ENCODE peak calls at places on chromosomes 6 and 20, in five cellular contexts. H is cardiac muscle cell; W is stomach; O is psoas muscle; K is effector memory CD4-positive, alpha-beta T cell. R is an unnamed sample. For H3K4me1, the result is how much of the 10 kb centered on the place peaks cover.

GRCh38 chr6:17656092-17656491 is 50.6 kb downstream of the NUP153 start:
- DNase-seq in O (no peak), K (no peak), H (peak), W (no peak), R (peak)

GRCh38 chr6:37365791-37366190 is 12.0 kb downstream of the RNF8 start:
- DNase-seq in O (no peak), K (no peak), H (no peak), W (no peak), R (no peak)

GRCh38 chr20:18609741-18610140 is 21.9 kb downstream of the DTD1 start:
- DNase-seq in W (no peak), K (no peak), O (no peak), H (no peak), R (no peak)

GRCh38 chr6:88445188-88445958 is 279.2 kb upstream of the CNR1 start:
- DNase-seq in W (no peak), H (no peak), O (no peak), K (no peak), R (no peak)

GRCh38 chr20:15546624-15547023 is 1026.6 kb downstream of the KIF16B start:
- DNase-seq in K (no peak), O (no peak), W (no peak), H (no peak), R (no peak)

GRCh38 chr6:157563611-157564284 is 182.8 kb downstream of the ZDHHC14 start:
- DNase-seq in W (no peak), K (no peak), O (no peak), H (no peak), R (no peak)

GRCh38 chr6:136784910-136785746 is 7.1 kb downstream of the MAP3K5 start:
- DNase-seq in W (peak), O (peak), H (no peak), K (no peak), R (no peak)

GRCh38 chr6:4369616-4370015 is 234.2 kb upstream of the ECI2 start:
- DNase-seq in K (no peak), O (no peak), W (no peak), H (no peak), R (peak)

GRCh38 chr6:107655245-107655644 is 165.3 kb downstream of the SOBP start:
- DNase-seq in W (no peak), K (no peak), H (peak), O (no peak), R (no peak)

GRCh38 chr6:167684276-167685104 is 142.2 kb upstream of the AFDN start:
- DNase-seq in H (no peak), K (no peak), O (no peak), W (peak), R (no peak)

GRCh38 chr20:45020236-45020886 is 54.0 kb downstream of the STK4 start:
- DNase-seq in H (no peak), W (no peak), O (no peak), K (no peak), R (no peak)

GRCh38 chr20:57199656-57200405 is 66.6 kb downstream of the BMP7 start:
- DNase-seq in O (no peak), K (no peak), W (no peak), H (no peak), R (no peak)

GRCh38 chr6:168016756-168017525 is 19.5 kb downstream of the KIF25 start:
- DNase-seq in H (no peak), O (no peak), K (no peak), W (no peak), R (no peak)

GRCh38 chr6:127186889-127187288 is 68.4 kb downstream of the RSPO3 start:
- DNase-seq in H (peak), W (peak), K (peak), O (peak), R (no peak)

GRCh38 chr6:52672422-52673025 is 1.6 kb downstream of the TMEM14A start:
- DNase-seq in W (no peak), K (no peak), O (no peak), H (no peak), R (no peak)

GRCh38 chr20:19995220-19995863 is 21.8 kb upstream of the NAA20 start:
- DNase-seq in H (peak), W (no peak), O (no peak), K (no peak), R (peak)

GRCh38 chr6:35181313-35181932 is 32.3 kb upstream of the SCUBE3 start:
- DNase-seq in O (no peak), W (no peak), H (peak), K (no peak), R (peak)

GRCh38 chr6:102679844-102680243 is 1286.3 kb downstream of the GRIK2 start:
- DNase-seq in W (no peak), H (no peak), K (no peak), O (no peak), R (no peak)

GRCh38 chr6:28383235-28384142 is 16.1 kb downstream of the ZSCAN12 start:
- DNase-seq in O (peak), K (no peak), H (peak), W (peak), R (no peak)

GRCh38 chr6:132209351-132209750 is 191.9 kb downstream of the MOXD1 start:
- DNase-seq in O (no peak), K (no peak), H (no peak), W (no peak), R (no peak)

GRCh38 chr6:158972241-158973233 is 27.5 kb downstream of the RSPH3 start:
- DNase-seq in W (no peak), H (peak), K (no peak), O (no peak), R (peak)

GRCh38 chr6:158396136-158396535 is 83.9 kb downstream of the TULP4 start:
- DNase-seq in W (no peak), O (no peak), H (no peak), K (no peak), R (no peak)

GRCh38 chr6:18845891-18846290 is 458.7 kb downstream of the RNF144B start:
- DNase-seq in K (no peak), O (no peak), W (no peak), H (no peak), R (no peak)

GRCh38 chr20:47428164-47428563 is 71.7 kb upstream of the ZMYND8 start:
- DNase-seq in H (no peak), K (no peak), W (no peak), O (no peak), R (no peak)

GRCh38 chr6:26383624-26384417 is 913 bp downstream of the BTN2A2 start:
- DNase-seq in H (peak), W (peak), K (peak), O (no peak), R (peak)

GRCh38 chr20:20014659-20015058 is 2.5 kb upstream of the NAA20 start:
- DNase-seq in W (no peak), H (no peak), K (no peak), O (no peak), R (no peak)

GRCh38 chr6:56891754-56892153 is 63.2 kb upstream of the BEND6 start:
- DNase-seq in O (no peak), H (no peak), W (no peak), K (no peak), R (peak)

GRCh38 chr6:84197708-84198107 is 29.7 kb downstream of the CEP162 start:
- DNase-seq in W (no peak), H (no peak), K (no peak), O (no peak), R (no peak)

GRCh38 chr6:11785449-11785951 is 6.9 kb upstream of the ADTRP start:
- DNase-seq in W (no peak), K (no peak), O (no peak), H (no peak), R (no peak)

GRCh38 chr20:57108218-57108617 is 158.2 kb downstream of the BMP7 start:
- DNase-seq in O (no peak), W (no peak), H (no peak), K (no peak), R (no peak)

GRCh38 chr6:13924949-13925881 is at the start of gene RNF182:
- DNase-seq in O (no peak), K (no peak), W (no peak), H (no peak), R (no peak)

GRCh38 chr20:35601990-35602389 is 13.6 kb upstream of the SPAG4 start:
- DNase-seq in H (no peak), W (no peak), O (no peak), K (no peak), R (no peak)

GRCh38 chr20:13554706-13555105 is 84.0 kb downstream of the TASP1 start:
- DNase-seq in O (no peak), W (no peak), H (no peak), K (no peak), R (peak)

GRCh38 chr6:5997420-5998093 is 9.2 kb downstream of the NRN1 start:
- DNase-seq in O (no peak), K (no peak), W (no peak), H (no peak), R (no peak)

DNA sequence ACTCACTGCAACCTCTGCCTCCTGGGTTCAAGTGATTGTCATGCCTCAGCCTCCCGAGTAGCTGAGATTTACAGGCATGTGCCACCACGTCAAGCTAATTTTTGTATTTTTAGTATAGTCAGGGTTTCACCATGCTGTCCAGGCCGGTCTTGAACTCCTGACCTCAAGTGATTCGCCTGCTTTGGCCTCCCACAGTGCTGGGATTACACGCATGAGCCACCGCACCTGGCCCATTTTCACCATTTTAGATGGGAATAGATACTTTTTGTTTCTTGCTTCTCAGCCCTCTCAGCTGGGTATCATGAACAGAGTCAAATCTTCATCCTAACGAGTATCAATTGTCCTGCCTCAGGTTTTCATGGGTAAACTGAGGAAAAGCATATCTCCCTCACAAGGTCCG is 235.0 kb downstream of the CDC5L start:
- DNase-seq in O (no peak), K (no peak), W (no peak), H (no peak), R (no peak)
- H3K4me1 ChIP-seq in O (under half), K (under half), W (under half), H (under half), R (under half)

DNA sequence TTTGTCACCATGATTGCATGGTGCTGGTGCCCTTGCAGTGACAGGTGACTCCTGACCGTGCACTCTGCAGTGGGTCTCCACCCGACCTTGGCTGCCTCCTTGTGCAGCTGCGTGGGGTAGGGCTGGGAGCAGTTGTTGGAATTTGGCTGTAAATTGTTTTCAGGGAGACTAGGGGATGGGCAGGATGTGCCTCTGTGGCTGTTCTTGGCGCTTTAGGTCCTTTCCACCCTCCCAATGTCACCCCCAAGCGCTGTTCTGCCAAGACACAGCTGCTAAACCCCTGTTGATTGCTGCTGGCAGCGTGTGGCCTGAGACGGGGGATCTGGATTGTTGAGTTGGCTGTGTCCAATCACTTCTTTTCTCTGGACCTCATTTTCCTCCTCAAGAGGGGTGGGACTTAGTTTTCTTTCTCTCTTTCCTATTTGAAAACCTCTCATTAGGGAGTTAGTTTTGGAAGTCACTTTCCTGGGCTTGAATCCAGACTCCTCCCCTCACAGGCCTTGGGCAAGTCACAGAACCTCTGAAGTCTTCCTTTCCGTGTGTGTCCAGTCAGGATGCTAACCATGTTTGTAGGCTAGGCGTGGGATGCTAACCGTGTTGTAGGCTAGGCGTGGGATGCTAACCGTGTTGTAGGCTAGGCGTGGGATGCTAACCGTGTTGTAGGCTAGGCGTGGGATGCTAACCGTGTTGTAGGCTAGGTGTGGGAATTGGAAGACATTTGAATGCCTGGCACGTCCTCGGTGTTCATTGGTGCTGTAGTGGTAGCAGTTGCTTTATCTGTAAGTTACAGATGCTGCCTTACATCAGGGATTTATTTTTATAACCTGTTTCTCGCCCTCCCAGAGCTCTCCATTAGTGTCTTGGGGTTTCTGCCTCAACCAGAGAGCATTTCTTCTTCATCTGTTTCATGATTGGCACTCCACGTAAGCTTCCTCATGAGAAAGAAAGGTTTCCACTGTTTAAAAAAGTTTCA is 8.6 kb downstream of the IGF2R start:
- DNase-seq in K (no peak), O (peak), W (no peak), H (no peak), R (no peak)
- H3K4me3 ChIP-seq in K (no peak), O (peak), W (no peak), H (no peak), R (no peak)

DNA sequence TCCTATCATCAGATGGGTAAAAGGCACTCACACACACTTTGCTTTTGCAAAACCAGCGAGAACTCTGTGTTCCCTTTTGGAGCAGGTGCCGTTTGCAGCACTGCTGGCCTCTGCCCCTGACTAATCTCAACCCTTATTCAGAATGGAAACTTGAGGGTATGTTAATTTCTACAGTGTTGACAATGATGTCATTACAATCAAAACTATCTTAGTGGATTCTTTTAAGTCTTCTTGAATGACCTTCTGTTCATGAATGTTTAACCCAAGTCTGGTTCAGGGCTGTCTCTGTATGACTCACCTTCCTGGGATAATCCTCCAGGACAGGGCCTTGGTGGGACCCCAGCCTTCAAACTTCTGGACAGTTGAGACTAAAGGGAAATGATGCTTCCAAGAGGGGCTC is 197.9 kb downstream of the CDH4 start:
- DNase-seq in H (no peak), O (no peak), K (no peak), W (no peak), R (peak)
- H3K4me1 ChIP-seq in H (under half), O (under half), K (under half), W (under half), R (under half)

GRCh38 chr6:31837612-31838553 is 10.3 kb downstream of the HSPA1B start:
- DNase-seq in W (no peak), O (no peak), H (no peak), K (no peak), R (no peak)

GRCh38 chr6:31838968-31839367 is 11.4 kb downstream of the HSPA1B start:
- DNase-seq in O (no peak), W (no peak), H (no peak), K (no peak), R (no peak)

GRCh38 chr6:31834704-31835375 is 7.3 kb downstream of the HSPA1B start:
- DNase-seq in O (peak), H (peak), W (peak), K (peak), R (peak)

GRCh38 chr6:31836036-31836675 is 8.6 kb downstream of the HSPA1B start:
- DNase-seq in H (no peak), O (no peak), K (no peak), W (no peak), R (no peak)

DNA sequence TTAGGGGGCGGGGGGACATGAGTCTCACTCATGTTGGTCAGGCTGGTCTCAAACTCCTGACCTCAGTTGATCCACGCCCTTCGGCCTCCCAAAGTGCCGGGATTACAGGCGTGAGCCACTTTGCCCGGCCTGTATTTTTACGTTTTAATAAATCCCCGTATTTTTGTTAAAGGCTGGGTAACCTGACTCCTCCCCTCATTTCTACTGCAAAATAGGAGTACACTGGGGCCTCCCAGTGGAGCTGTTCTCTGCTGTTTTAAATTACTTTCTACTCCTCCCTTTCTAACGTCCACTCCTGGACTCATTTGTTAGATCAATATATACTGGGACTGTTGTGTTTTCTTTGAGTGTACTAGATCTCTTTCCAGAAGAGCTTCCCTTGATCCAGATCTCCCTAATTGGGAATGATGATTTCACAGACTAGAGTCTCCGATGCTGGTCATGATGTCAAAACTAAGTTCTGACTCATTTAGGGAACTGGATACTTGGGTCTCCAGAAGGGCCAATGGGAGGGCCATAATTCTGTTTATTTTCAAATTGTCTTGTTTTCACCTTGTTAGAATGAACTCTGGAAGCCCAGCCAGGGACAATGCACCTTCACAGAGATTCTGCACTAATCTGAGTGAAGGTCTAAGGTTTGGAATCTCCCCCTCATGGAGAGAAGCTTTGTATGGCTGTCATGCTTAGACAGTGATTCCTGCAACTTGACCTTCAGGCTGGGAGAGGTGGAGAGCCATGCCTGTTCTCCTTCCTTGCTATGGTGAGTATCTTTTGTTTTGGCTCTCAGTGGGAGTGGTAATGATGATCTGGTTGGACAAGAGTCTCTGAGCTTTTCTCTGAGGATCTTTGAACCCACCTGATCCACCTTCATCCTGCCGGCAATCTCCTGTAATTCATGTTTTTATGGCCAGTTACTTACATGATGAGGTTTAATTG is 9.4 kb downstream of the HSPA1B start:
- DNase-seq in H (no peak), W (no peak), K (no peak), O (no peak), R (no peak)
- H3K4me3 ChIP-seq in H (peak), W (peak), K (peak), O (peak), R (peak)

GRCh38 chr20:58342104-58342945 is 32.8 kb downstream of the RAB22A start:
- DNase-seq in H (no peak), K (no peak), W (no peak), O (no peak), R (no peak)
- H3K4me1 ChIP-seq in H (under half), K (under half), W (under half), O (under half), R (under half)

DNA sequence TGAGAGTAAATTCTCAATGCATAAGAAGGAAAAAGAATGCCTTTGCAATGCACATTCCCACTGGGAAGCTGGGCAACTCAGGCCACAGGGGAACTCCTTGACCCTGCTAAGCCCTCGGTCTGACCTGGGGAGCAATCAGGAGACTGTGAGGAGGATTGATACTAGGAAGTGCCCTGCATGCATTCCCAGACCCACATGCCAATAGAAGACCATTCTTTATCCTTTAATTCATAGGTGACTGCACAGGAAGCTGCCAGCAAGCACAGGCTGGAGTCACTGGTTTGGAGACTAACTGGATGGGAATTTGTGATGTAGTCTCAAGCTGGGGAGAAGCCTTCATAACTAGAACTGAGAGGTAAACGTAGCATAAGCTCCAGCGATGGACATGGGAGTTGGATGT is 1012.7 kb downstream of the EYS start:
- DNase-seq in W (no peak), H (no peak), K (no peak), O (no peak), R (no peak)
- H3K4me3 ChIP-seq in W (no peak), H (no peak), K (no peak), O (no peak), R (no peak)

GRCh38 chr6:142322066-142322465 is 20.3 kb downstream of the ADGRG6 start:
- DNase-seq in K (no peak), W (no peak), O (no peak), H (no peak), R (no peak)
- H3K4me1 ChIP-seq in K (under half), W (under half), O (under half), H (under half), R (under half)

GRCh38 chr6:162798546-162798945 is 70.8 kb downstream of the PACRG start:
- DNase-seq in W (no peak), K (no peak), H (no peak), O (no peak), R (no peak)
- H3K4me3 ChIP-seq in W (no peak), K (no peak), H (no peak), O (no peak), R (no peak)